ENCODE peak calls at places on chromosomes 4 and X, in four cellular contexts. Y, L, C and H are unnamed samples.
A peak's percentile ranks its signal among the peaks of the same experiment; 100 is the strongest.

GRCh38 chr4:122827258-122827887 is 742 bp downstream of the FGF2 start:
- DNase-seq in Y (peak; percentile 25), L (no peak), C (no peak), H (peak; percentile 62)

GRCh38 chr4:141645611-141646340 is 9.4 kb downstream of the IL15 start:
- DNase-seq in Y (peak; percentile 93), L (no peak), C (no peak), H (peak; percentile 38)

GRCh38 chrX:103608305-103608963 is 671 bp downstream of the TCEAL3 start:
- DNase-seq in Y (no peak), L (no peak), C (peak; percentile 37), H (no peak)

GRCh38 chr4:56737666-56738065 is 56.6 kb upstream of the HOPX start:
- DNase-seq in Y (no peak), L (no peak), C (no peak), H (no peak)

GRCh38 chrX:98422530-98422929 is 1538.8 kb downstream of the RPA4 start:
- DNase-seq in Y (no peak), L (no peak), C (no peak), H (no peak)

GRCh38 chrX:116317409-116317808 is 119.0 kb upstream of the SLC6A14 start:
- DNase-seq in Y (no peak), L (no peak), C (no peak), H (peak; percentile 14)

GRCh38 chr4:81722229-81722900 is 250.7 kb upstream of the RASGEF1B start:
- DNase-seq in Y (no peak), L (no peak), C (no peak), H (no peak)

GRCh38 chrX:135185795-135186443 is 14.7 kb upstream of the CT55 start:
- DNase-seq in Y (peak; percentile 46), L (peak; percentile 25), C (peak; percentile 59), H (peak; percentile 77)

GRCh38 chr4:7750972-7751371 is 188.7 kb downstream of the AFAP1 start:
- DNase-seq in Y (no peak), L (no peak), C (no peak), H (no peak)

GRCh38 chr4:43781125-43781524 is 667.5 kb downstream of the KCTD8 start:
- DNase-seq in Y (no peak), L (no peak), C (no peak), H (no peak)

GRCh38 chr4:142452132-142452855 is 393.8 kb downstream of the INPP4B start:
- DNase-seq in Y (peak; percentile 50), L (no peak), C (no peak), H (no peak)

GRCh38 chrX:48697182-48697727 is 721 bp downstream of the SUV39H1 start:
- DNase-seq in Y (no peak), L (no peak), C (no peak), H (no peak)

GRCh38 chrX:31483336-31483735 is 411.5 kb upstream of the FTHL17 start:
- DNase-seq in Y (peak; percentile 79), L (no peak), C (no peak), H (no peak)

GRCh38 chrX:71927040-71927439 is 16.4 kb downstream of the NHSL2 start:
- DNase-seq in Y (no peak), L (no peak), C (no peak), H (no peak)

GRCh38 chrX:102126863-102127262 is 1.4 kb downstream of the TCEAL2 start:
- DNase-seq in Y (no peak), L (no peak), C (no peak), H (no peak)
- H3K56ac ChIP-seq in Y (no peak overlapping the region), L (no peak overlapping the region), C (no peak overlapping the region), H (no peak overlapping the region)

GRCh38 chr4:145502809-145503208 is 21.2 kb downstream of the SMAD1 start:
- DNase-seq in Y (no peak), L (no peak), C (no peak), H (no peak)
- H2AK5ac ChIP-seq in Y (no peak overlapping the region), L (no peak overlapping the region), C (no peak overlapping the region), H (no peak overlapping the region)

DNA sequence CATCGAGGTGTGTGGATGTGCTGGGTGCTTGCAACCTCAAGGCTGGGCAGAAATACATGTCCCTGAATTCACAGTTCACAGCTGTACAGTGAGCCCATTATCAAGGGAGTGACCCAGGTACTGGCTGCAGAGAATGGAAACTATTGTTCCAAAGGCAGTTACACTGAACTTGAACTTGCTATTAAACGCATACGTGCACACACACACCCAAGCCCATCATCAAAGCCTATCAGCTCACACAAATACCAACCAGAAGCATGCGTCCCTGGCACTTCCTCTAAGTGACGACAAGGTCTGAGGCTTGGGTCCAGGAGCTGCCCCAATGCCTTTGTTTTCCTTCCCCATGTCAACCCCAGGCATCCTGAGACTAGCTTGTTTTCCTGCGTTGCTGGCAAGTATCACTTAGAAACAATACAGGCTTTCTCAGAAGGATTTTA is 88.6 kb downstream of the IRF2 start:
- DNase-seq in Y (no peak), L (no peak), C (peak; percentile 33), H (peak; percentile 19)
- H3K56ac ChIP-seq in Y (no peak overlapping the region), L (no peak overlapping the region), C (no peak overlapping the region), H (peak overlapping the region; percentile 19)

DNA sequence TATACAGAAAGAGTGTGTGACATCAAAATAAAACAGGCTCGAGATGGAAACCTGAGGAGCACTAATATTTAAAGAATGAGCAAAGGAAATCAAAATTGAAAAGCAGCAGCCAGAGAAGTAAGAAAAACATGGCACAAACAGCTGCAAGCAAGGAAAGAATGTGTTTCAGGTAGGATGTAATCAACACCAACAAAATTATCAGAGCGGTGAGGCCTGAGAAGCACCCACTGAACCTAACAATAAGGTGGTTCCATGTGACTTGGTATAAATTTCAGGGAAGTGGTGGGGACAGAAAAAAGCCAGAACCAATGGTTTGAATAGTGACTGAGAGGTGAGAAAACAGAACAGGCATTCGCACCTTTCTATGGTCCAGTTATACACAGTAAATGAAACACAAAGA is 11.5 kb downstream of the SLC39A8 start:
- DNase-seq in Y (no peak), L (no peak), C (no peak), H (no peak)
- H2AK5ac ChIP-seq in Y (no peak overlapping the region), L (no peak overlapping the region), C (no peak overlapping the region), H (no peak overlapping the region)

DNA sequence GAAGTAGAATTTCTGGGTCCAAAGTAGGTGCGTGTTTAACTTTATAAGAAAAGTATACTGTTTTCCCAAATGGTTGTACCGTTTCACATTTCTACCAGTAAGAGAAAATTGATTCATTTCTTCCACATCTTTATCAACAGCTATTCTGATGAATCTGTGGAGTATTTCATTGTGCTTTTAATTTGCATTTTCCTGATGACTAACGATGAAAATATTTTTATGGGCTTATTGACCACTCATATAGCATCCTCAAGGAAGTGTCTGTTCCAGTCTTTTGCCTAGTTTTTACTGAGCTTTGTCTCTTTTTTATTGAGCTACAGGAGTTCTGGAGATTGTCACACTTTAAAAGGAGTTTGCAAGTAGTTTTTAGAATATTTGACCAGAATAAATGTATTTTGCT is 92.6 kb downstream of the ASB9 start:
- DNase-seq in Y (no peak), L (no peak), C (no peak), H (no peak)
- H3K56ac ChIP-seq in Y (no peak overlapping the region), L (no peak overlapping the region), C (no peak overlapping the region), H (no peak overlapping the region)